ENCODE peak calls at places on chromosomes 4 and X, in four cellular contexts. K, C, Y and S are unnamed samples.

GRCh38 chrX:110004210-110004609 is 1.3 kb downstream of the TMEM164 start:
- DNase-seq in K (peak; percentile 15), C (no peak), Y (no peak), S (no peak)

GRCh38 chr4:88818650-88819470 is 121.2 kb upstream of the NAP1L5 start:
- DNase-seq in C (no peak), K (peak; percentile 70), Y (peak; percentile 67), S (no peak)

GRCh38 chrX:65920620-65921019 is 119.3 kb downstream of the VSIG4 start:
- DNase-seq in C (no peak), K (peak; percentile 56), Y (no peak), S (no peak)

GRCh38 chr4:174278467-174278866 is 5.0 kb downstream of the FBXO8 start:
- DNase-seq in C (no peak), K (no peak), Y (no peak), S (no peak)

GRCh38 chrX:47218280-47218919 is at the start of gene CDK16:
- DNase-seq in Y (peak; percentile 85), C (peak; percentile 47), K (peak; percentile 82), S (peak; percentile 57)

GRCh38 chr4:150863456-150863855 is 151.6 kb downstream of the LRBA start:
- DNase-seq in C (no peak), Y (no peak), K (no peak), S (no peak)

GRCh38 chr4:125244848-125245450 is 69.8 kb upstream of the FAT4 start:
- DNase-seq in C (no peak), Y (no peak), K (peak; percentile 12), S (no peak)

GRCh38 chrX:47171996-47172395 is 21.6 kb upstream of the UBA1 start:
- DNase-seq in K (no peak), Y (no peak), C (no peak), S (no peak)

GRCh38 chrX:130575831-130576404 is 174.1 kb downstream of the RBMX2 start:
- DNase-seq in Y (no peak), C (peak; percentile 4), K (peak; percentile 40), S (no peak)

GRCh38 chr4:168524006-168524405 is 27.2 kb downstream of the PALLD start:
- DNase-seq in K (no peak), Y (no peak), C (peak; percentile 62), S (no peak)

GRCh38 chrX:33336783-33337182 is 125.4 kb upstream of the DMD start:
- DNase-seq in Y (no peak), K (peak; percentile 26), C (no peak), S (no peak)

GRCh38 chr4:10063544-10064300 is 42.4 kb upstream of the SLC2A9 start:
- DNase-seq in C (peak; percentile 45), K (peak; percentile 97), Y (no peak), S (peak; percentile 37)

GRCh38 chrX:121093011-121093410 is 45.6 kb downstream of the GLUD2 start:
- DNase-seq in Y (no peak), C (no peak), K (no peak), S (no peak)

GRCh38 chr4:73836373-73837269 is at the start of gene CXCL6:
- DNase-seq in Y (no peak), C (no peak), K (peak; percentile 59), S (no peak)

GRCh38 chrX:32448320-32448719 is 763.0 kb downstream of the DMD start:
- DNase-seq in K (no peak), C (no peak), Y (no peak), S (no peak)

GRCh38 chrX:120023259-120023658 is 54.2 kb downstream of the RHOXF2B start:
- DNase-seq in K (no peak), Y (no peak), C (no peak), S (no peak)

GRCh38 chr4:2832309-2832980 is 11.2 kb upstream of the ADD1 start:
- DNase-seq in K (no peak), Y (peak; percentile 41), C (no peak), S (no peak)

GRCh38 chr4:40453912-40454311 is 118.8 kb downstream of the CHRNA9 start:
- DNase-seq in K (no peak), Y (no peak), C (no peak), S (no peak)

GRCh38 chr4:85486425-85487101 is 11.6 kb downstream of the ARHGAP24 start:
- DNase-seq in C (no peak), K (peak; percentile 18), Y (no peak), S (no peak)

GRCh38 chr4:117447925-117448324 is 362.5 kb upstream of the TRAM1L1 start:
- DNase-seq in C (no peak), K (peak; percentile 49), Y (no peak), S (no peak)

GRCh38 chrX:35699642-35700041 is 98.5 kb upstream of the MAGEB16 start:
- DNase-seq in K (no peak), Y (no peak), C (no peak), S (no peak)

GRCh38 chrX:27236681-27237080 is 226.5 kb downstream of the PPP4R3C start:
- DNase-seq in Y (no peak), C (no peak), K (no peak), S (no peak)

GRCh38 chr4:108018038-108018883 is 28.6 kb downstream of the HADH start:
- DNase-seq in C (peak; percentile 56), K (peak; percentile 81), Y (peak; percentile 84), S (no peak)

GRCh38 chrX:19875051-19875432 is 12.4 kb downstream of the SH3KBP1 start:
- DNase-seq in C (no peak), Y (no peak), K (peak; percentile 24), S (no peak)

GRCh38 chr4:115278830-115279229 is 165.4 kb upstream of the NDST4 start:
- DNase-seq in K (no peak), C (no peak), Y (no peak), S (no peak)

GRCh38 chr4:6342530-6343293 is 73.1 kb downstream of the WFS1 start:
- DNase-seq in C (no peak), Y (no peak), K (no peak), S (peak; percentile 49)

GRCh38 chr4:139887962-139888735 is 222.5 kb downstream of the MGST2 start:
- DNase-seq in Y (no peak), K (peak; percentile 34), C (no peak), S (no peak)

GRCh38 chr4:184548651-184549341 is 74.4 kb upstream of the IRF2 start:
- DNase-seq in K (no peak), C (no peak), Y (no peak), S (no peak)

GRCh38 chrX:94901849-94902248 is 1227.8 kb downstream of the FAM133A start:
- DNase-seq in K (no peak), C (no peak), Y (no peak), S (no peak)

DNA sequence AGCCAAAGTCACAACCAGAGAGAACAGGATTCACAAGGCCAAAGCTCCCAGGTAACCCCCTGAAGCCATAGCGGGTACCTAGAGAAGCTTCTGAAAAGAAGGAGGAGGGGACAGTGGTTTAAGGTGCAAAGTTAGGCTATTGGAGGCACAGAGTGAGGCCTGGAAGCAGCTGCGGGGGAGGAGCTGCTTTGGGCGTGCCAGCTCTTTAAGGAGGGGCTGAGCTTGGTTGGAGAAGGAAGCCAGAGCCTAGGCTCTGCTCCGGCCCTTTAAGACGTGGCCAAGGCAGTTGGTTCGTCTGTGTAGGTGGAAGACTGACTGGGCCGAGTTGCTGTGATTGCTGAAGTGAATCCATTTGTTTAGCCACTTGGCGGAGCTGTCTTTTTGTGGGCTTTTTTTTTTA is 1.5 kb downstream of the KLF8 start:
- DNase-seq in K (peak; percentile 92), Y (no peak), C (no peak), S (no peak)
- H3K4me3 ChIP-seq in K (peak overlapping the region; percentile 62), Y (no peak overlapping the region), C (no peak overlapping the region), S (no peak overlapping the region)

DNA sequence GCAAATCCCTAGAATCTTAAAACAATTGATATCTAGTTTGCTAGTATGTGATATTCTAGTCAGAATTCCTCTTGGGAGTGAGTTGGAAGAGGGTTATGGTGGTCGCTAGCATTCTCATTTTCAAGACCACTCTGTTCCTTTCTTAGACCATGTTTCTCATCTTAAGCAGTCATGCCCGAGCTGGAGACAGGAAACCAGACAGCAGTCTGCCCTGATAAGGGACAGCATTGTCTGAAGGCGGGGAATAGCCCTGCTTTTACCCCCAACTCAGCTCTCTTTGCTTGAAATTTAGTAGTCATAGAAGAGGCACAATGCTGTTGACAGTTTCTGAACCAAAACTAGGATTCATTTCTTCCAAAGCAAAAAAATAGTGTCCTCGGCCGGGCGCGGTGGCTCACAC is 5.2 kb downstream of the KLF3 start:
- DNase-seq in Y (no peak), C (no peak), K (peak; percentile 53), S (no peak)
- H3K4me3 ChIP-seq in Y (peak overlapping the region; percentile 34), C (no peak overlapping the region), K (no peak overlapping the region), S (no peak overlapping the region)

DNA sequence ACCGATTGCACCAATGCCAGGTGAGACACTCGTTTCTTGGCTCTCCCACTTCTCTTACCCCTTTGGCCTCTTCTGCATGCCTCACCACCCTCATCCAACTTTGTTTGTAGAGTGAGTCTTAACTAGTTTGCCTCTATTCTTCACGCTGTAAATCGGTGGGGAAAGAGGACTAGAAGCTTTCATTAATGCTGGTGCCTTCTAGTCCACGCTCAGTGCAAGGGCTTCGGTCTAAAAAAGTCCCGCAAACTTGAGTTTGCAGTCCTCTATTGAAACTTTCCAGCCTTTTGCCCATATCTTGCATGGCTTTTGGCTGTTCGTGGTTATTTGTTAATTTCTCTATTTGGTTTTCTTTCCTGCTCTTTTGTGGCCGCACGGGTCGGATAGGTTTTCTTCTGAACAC is 838 bp downstream of the DACH2 start:
- DNase-seq in K (peak; percentile 6), Y (no peak), C (no peak), S (no peak)
- H3K4me3 ChIP-seq in K (peak overlapping the region; percentile 4), Y (no peak overlapping the region), C (no peak overlapping the region), S (no peak overlapping the region)

DNA sequence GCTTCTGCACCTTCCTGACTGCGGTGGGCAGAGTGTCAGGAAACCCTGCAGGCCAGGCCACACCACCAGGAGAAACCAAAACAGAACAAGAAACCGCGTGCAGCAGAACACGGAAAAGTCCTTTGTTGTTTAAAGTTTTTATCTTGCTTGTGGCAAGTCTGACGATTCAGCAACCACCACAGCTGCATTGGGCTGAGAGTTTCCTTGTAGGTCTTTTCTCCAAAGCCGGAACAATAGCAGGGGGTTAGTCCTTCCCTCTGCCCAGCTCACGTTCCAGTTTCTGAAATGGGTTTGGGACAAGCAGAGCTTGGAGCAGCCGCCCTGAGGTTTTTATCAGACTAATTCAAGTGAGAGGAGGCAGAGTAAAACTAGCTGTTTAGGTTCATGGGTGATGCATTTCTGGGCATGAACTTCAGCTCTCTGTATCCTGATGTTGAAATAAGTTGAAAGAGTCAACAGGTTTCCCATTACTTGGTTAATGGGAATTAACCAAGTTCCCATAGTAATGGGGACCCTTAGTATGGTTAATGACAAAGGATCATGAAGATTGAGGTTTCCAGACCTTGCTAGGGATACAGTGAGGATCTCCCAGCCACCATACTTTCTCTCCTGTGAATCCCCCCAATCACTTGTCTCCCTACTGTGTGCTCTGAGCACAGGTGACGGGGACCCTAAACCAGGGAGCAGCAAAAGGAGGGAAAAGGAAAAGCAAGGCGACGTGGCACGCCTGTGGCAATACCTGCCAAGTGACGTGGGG is 217.0 kb downstream of the PTTG2 start:
- DNase-seq in K (no peak), C (no peak), Y (peak; percentile 67), S (no peak)
- H3K4me3 ChIP-seq in K (no peak overlapping the region), C (no peak overlapping the region), Y (peak overlapping the region; percentile 43), S (no peak overlapping the region)

GRCh38 chr4:55018978-55019377 is 106.4 kb downstream of the KDR start:
- DNase-seq in K (no peak), C (no peak), Y (no peak), S (no peak)
- H3K4me3 ChIP-seq in K (no peak overlapping the region), C (no peak overlapping the region), Y (no peak overlapping the region), S (no peak overlapping the region)